ENCODE peak calls at places on chromosomes 3 and 15, in seven cellular contexts. One of them, this sample, is unnamed.

GRCh38 chr3:66353530-66353929 is 132.7 kb downstream of the SLC25A26 start:
- DNase-seq in left lung: no peak
- DNase-seq in WERI-Rb-1: no peak
- DNase-seq in astrocyte: peak
- DNase-seq in cardiac muscle cell: peak
- DNase-seq in transverse colon: no peak
- DNase-seq in H9: no peak
- DNase-seq in this sample: no peak

GRCh38 chr3:130379274-130379673 is 33.8 kb downstream of the COL6A5 start:
- DNase-seq in left lung: no peak
- DNase-seq in WERI-Rb-1: no peak
- DNase-seq in astrocyte: no peak
- DNase-seq in cardiac muscle cell: no peak
- DNase-seq in transverse colon: no peak
- DNase-seq in H9: no peak
- DNase-seq in this sample: no peak

GRCh38 chr15:78004222-78004727 is 73.2 kb downstream of the TBC1D2B start:
- DNase-seq in left lung: no peak
- DNase-seq in WERI-Rb-1: no peak
- DNase-seq in astrocyte: no peak
- DNase-seq in cardiac muscle cell: no peak
- DNase-seq in transverse colon: no peak
- DNase-seq in H9: no peak
- DNase-seq in this sample: no peak

GRCh38 chr3:193560870-193561269 is 6.2 kb upstream of the ATP13A4 start:
- DNase-seq in left lung: no peak
- DNase-seq in WERI-Rb-1: no peak
- DNase-seq in astrocyte: no peak
- DNase-seq in cardiac muscle cell: no peak
- DNase-seq in transverse colon: no peak
- DNase-seq in H9: no peak
- DNase-seq in this sample: no peak

GRCh38 chr15:71532994-71533393 is 277.4 kb upstream of the NR2E3 start:
- DNase-seq in left lung: no peak
- DNase-seq in WERI-Rb-1: peak
- DNase-seq in astrocyte: no peak
- DNase-seq in cardiac muscle cell: peak
- DNase-seq in transverse colon: no peak
- DNase-seq in H9: peak
- DNase-seq in this sample: peak

GRCh38 chr15:94375997-94376396 is 144.6 kb downstream of the MCTP2 start:
- DNase-seq in left lung: no peak
- DNase-seq in WERI-Rb-1: no peak
- DNase-seq in astrocyte: no peak
- DNase-seq in cardiac muscle cell: no peak
- DNase-seq in transverse colon: no peak
- DNase-seq in H9: no peak
- DNase-seq in this sample: no peak

GRCh38 chr15:56128081-56128480 is 115.6 kb downstream of the RFX7 start:
- DNase-seq in left lung: no peak
- DNase-seq in WERI-Rb-1: no peak
- DNase-seq in astrocyte: peak
- DNase-seq in cardiac muscle cell: no peak
- DNase-seq in transverse colon: no peak
- DNase-seq in H9: no peak
- DNase-seq in this sample: no peak

GRCh38 chr3:194675081-194675640 is 3.2 kb upstream of the LSG1 start:
- DNase-seq in left lung: no peak
- DNase-seq in WERI-Rb-1: no peak
- DNase-seq in astrocyte: peak
- DNase-seq in cardiac muscle cell: no peak
- DNase-seq in transverse colon: no peak
- DNase-seq in H9: no peak
- DNase-seq in this sample: no peak

GRCh38 chr15:52529289-52529929 is 729 bp upstream of the MYO5A start:
- DNase-seq in left lung: no peak
- DNase-seq in WERI-Rb-1: no peak
- DNase-seq in astrocyte: no peak
- DNase-seq in cardiac muscle cell: no peak
- DNase-seq in transverse colon: peak
- DNase-seq in H9: peak
- DNase-seq in this sample: no peak

GRCh38 chr3:62332771-62333381 is 40.5 kb downstream of the FEZF2 start:
- DNase-seq in left lung: no peak
- DNase-seq in WERI-Rb-1: no peak
- DNase-seq in astrocyte: no peak
- DNase-seq in cardiac muscle cell: peak
- DNase-seq in transverse colon: no peak
- DNase-seq in H9: no peak
- DNase-seq in this sample: peak

GRCh38 chr3:66017084-66017990 is 21.4 kb downstream of the MAGI1 start:
- DNase-seq in left lung: no peak
- DNase-seq in WERI-Rb-1: no peak
- DNase-seq in astrocyte: no peak
- DNase-seq in cardiac muscle cell: no peak
- DNase-seq in transverse colon: no peak
- DNase-seq in H9: no peak
- DNase-seq in this sample: no peak

GRCh38 chr15:60744826-60745225 is 265.9 kb upstream of the ICE2 start:
- DNase-seq in left lung: no peak
- DNase-seq in WERI-Rb-1: no peak
- DNase-seq in astrocyte: no peak
- DNase-seq in cardiac muscle cell: no peak
- DNase-seq in transverse colon: no peak
- DNase-seq in H9: no peak
- DNase-seq in this sample: no peak

GRCh38 chr3:195555110-195555509 is 12.0 kb upstream of the PPP1R2 start:
- DNase-seq in left lung: no peak
- DNase-seq in WERI-Rb-1: no peak
- DNase-seq in astrocyte: no peak
- DNase-seq in cardiac muscle cell: no peak
- DNase-seq in transverse colon: no peak
- DNase-seq in H9: peak
- DNase-seq in this sample: no peak

GRCh38 chr3:2334921-2335320 is 236.3 kb downstream of the CNTN4 start:
- DNase-seq in left lung: no peak
- DNase-seq in WERI-Rb-1: no peak
- DNase-seq in astrocyte: no peak
- DNase-seq in cardiac muscle cell: no peak
- DNase-seq in transverse colon: no peak
- DNase-seq in H9: no peak
- DNase-seq in this sample: no peak

GRCh38 chr15:99123706-99124451 is 19.0 kb downstream of the SYNM start:
- DNase-seq in left lung: peak
- DNase-seq in WERI-Rb-1: peak
- DNase-seq in astrocyte: peak
- DNase-seq in cardiac muscle cell: peak
- DNase-seq in transverse colon: peak
- DNase-seq in H9: peak
- DNase-seq in this sample: peak

GRCh38 chr3:107641572-107642307 is 119.0 kb downstream of the BBX start:
- DNase-seq in left lung: no peak
- DNase-seq in WERI-Rb-1: no peak
- DNase-seq in astrocyte: no peak
- DNase-seq in cardiac muscle cell: peak
- DNase-seq in transverse colon: no peak
- DNase-seq in H9: no peak
- DNase-seq in this sample: peak

GRCh38 chr3:56076746-56077145 is 391.5 kb downstream of the ERC2 start:
- DNase-seq in left lung: no peak
- DNase-seq in WERI-Rb-1: no peak
- DNase-seq in astrocyte: no peak
- DNase-seq in cardiac muscle cell: no peak
- DNase-seq in transverse colon: no peak
- DNase-seq in H9: no peak
- DNase-seq in this sample: no peak

GRCh38 chr15:48449734-48450133 is 118.5 kb downstream of the DUT start:
- DNase-seq in left lung: no peak
- DNase-seq in WERI-Rb-1: no peak
- DNase-seq in astrocyte: no peak
- DNase-seq in cardiac muscle cell: no peak
- DNase-seq in transverse colon: no peak
- DNase-seq in H9: no peak
- DNase-seq in this sample: peak

GRCh38 chr3:104992618-104993017 is 374.1 kb upstream of the ALCAM start:
- DNase-seq in left lung: no peak
- DNase-seq in WERI-Rb-1: peak
- DNase-seq in astrocyte: no peak
- DNase-seq in cardiac muscle cell: no peak
- DNase-seq in transverse colon: no peak
- DNase-seq in H9: no peak
- DNase-seq in this sample: no peak

GRCh38 chr3:129560931-129561594 is 18.1 kb downstream of the H1-8 start:
- DNase-seq in left lung: peak
- DNase-seq in WERI-Rb-1: peak
- DNase-seq in astrocyte: peak
- DNase-seq in cardiac muscle cell: peak
- DNase-seq in transverse colon: peak
- DNase-seq in H9: no peak
- DNase-seq in this sample: peak

GRCh38 chr3:111715911-111716523 is 120.9 kb upstream of the ZBED2 start:
- DNase-seq in left lung: no peak
- DNase-seq in WERI-Rb-1: peak
- DNase-seq in astrocyte: no peak
- DNase-seq in cardiac muscle cell: peak
- DNase-seq in transverse colon: peak
- DNase-seq in H9: no peak
- DNase-seq in this sample: peak
- TF ChIP-seq CTCF in left lung: peak
- TF ChIP-seq CTCF in WERI-Rb-1: peak
- TF ChIP-seq CTCF in astrocyte: peak
- TF ChIP-seq CTCF in cardiac muscle cell: peak
- TF ChIP-seq CTCF in transverse colon: peak
- TF ChIP-seq CTCF in H9: peak
- TF ChIP-seq CTCF in this sample: peak

GRCh38 chr3:101998256-101998926 is 149.1 kb downstream of the NFKBIZ start:
- DNase-seq in left lung: no peak
- DNase-seq in WERI-Rb-1: no peak
- DNase-seq in astrocyte: no peak
- DNase-seq in cardiac muscle cell: peak
- DNase-seq in transverse colon: no peak
- DNase-seq in H9: no peak
- DNase-seq in this sample: peak
- TF ChIP-seq CTCF in left lung: no peak
- TF ChIP-seq CTCF in WERI-Rb-1: no peak
- TF ChIP-seq CTCF in astrocyte: no peak
- TF ChIP-seq CTCF in cardiac muscle cell: no peak
- TF ChIP-seq CTCF in transverse colon: no peak
- TF ChIP-seq CTCF in H9: no peak
- TF ChIP-seq CTCF in this sample: no peak

GRCh38 chr3:76367281-76367680 is 581.9 kb upstream of the ZNF717 start:
- DNase-seq in left lung: no peak
- DNase-seq in WERI-Rb-1: no peak
- DNase-seq in astrocyte: peak
- DNase-seq in cardiac muscle cell: no peak
- DNase-seq in transverse colon: no peak
- DNase-seq in H9: no peak
- DNase-seq in this sample: no peak

GRCh38 chr3:76365284-76365683 is 579.9 kb upstream of the ZNF717 start:
- DNase-seq in left lung: no peak
- DNase-seq in WERI-Rb-1: no peak
- DNase-seq in astrocyte: no peak
- DNase-seq in cardiac muscle cell: no peak
- DNase-seq in transverse colon: no peak
- DNase-seq in H9: no peak
- DNase-seq in this sample: no peak

GRCh38 chr3:76370749-76371148 is 585.4 kb upstream of the ZNF717 start:
- DNase-seq in left lung: no peak
- DNase-seq in WERI-Rb-1: no peak
- DNase-seq in astrocyte: no peak
- DNase-seq in cardiac muscle cell: no peak
- DNase-seq in transverse colon: no peak
- DNase-seq in H9: no peak
- DNase-seq in this sample: no peak

GRCh38 chr3:76372497-76372896 is 587.1 kb upstream of the ZNF717 start:
- DNase-seq in left lung: no peak
- DNase-seq in WERI-Rb-1: no peak
- DNase-seq in astrocyte: no peak
- DNase-seq in cardiac muscle cell: no peak
- DNase-seq in transverse colon: no peak
- DNase-seq in H9: no peak
- DNase-seq in this sample: no peak

GRCh38 chr3:76369170-76369569 is 583.8 kb upstream of the ZNF717 start:
- DNase-seq in left lung: no peak
- DNase-seq in WERI-Rb-1: no peak
- DNase-seq in astrocyte: peak
- DNase-seq in cardiac muscle cell: no peak
- DNase-seq in transverse colon: no peak
- DNase-seq in H9: no peak
- DNase-seq in this sample: no peak
- TF ChIP-seq CTCF in left lung: no peak
- TF ChIP-seq CTCF in WERI-Rb-1: peak
- TF ChIP-seq CTCF in astrocyte: peak
- TF ChIP-seq CTCF in cardiac muscle cell: no peak
- TF ChIP-seq CTCF in transverse colon: no peak
- TF ChIP-seq CTCF in H9: peak
- TF ChIP-seq CTCF in this sample: no peak

GRCh38 chr3:46271910-46272309 is 29.6 kb downstream of the CCR3 start:
- DNase-seq in left lung: no peak
- DNase-seq in WERI-Rb-1: no peak
- DNase-seq in astrocyte: no peak
- DNase-seq in cardiac muscle cell: no peak
- DNase-seq in transverse colon: no peak
- DNase-seq in H9: no peak
- DNase-seq in this sample: no peak

GRCh38 chr3:46280105-46280797 is 38.0 kb downstream of the CCR3 start:
- DNase-seq in left lung: no peak
- DNase-seq in WERI-Rb-1: no peak
- DNase-seq in astrocyte: peak
- DNase-seq in cardiac muscle cell: peak
- DNase-seq in transverse colon: no peak
- DNase-seq in H9: no peak
- DNase-seq in this sample: peak

GRCh38 chr3:46278816-46279672 is 36.8 kb downstream of the CCR3 start:
- DNase-seq in left lung: no peak
- DNase-seq in WERI-Rb-1: no peak
- DNase-seq in astrocyte: no peak
- DNase-seq in cardiac muscle cell: no peak
- DNase-seq in transverse colon: no peak
- DNase-seq in H9: no peak
- DNase-seq in this sample: no peak

GRCh38 chr3:46277476-46277875 is 35.2 kb downstream of the CCR3 start:
- DNase-seq in left lung: no peak
- DNase-seq in WERI-Rb-1: no peak
- DNase-seq in astrocyte: no peak
- DNase-seq in cardiac muscle cell: no peak
- DNase-seq in transverse colon: no peak
- DNase-seq in H9: no peak
- DNase-seq in this sample: no peak

DNA sequence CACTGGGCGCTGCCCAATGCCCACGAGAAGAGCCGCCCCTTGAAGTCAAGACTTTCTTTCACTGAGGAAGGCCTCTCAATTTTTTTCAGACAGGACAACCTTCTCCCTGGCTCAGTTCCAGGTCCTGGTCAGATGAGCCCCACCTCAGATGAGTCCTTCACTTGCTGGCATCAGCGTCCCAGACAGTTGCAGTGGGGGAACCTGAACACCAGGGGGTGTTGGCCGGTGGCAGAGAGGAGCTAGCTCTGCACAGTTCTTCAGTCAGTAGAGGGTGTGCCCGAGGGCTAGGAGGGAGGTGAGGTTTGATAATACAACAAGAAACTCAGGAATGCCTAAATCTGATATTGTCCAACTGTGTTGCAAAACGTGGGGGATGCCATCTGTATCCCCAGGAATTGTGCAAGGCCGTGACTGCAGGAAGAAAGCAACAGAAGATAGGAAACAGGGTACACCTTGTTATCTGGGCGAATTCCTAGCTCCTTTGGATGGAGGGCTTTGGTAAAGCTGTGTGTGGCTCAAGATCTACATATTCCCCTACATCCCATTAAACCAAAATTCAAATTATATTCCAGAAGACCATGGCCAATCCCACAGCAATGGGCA is 34.3 kb downstream of the CCR3 start:
- DNase-seq in left lung: peak
- DNase-seq in WERI-Rb-1: peak
- DNase-seq in astrocyte: no peak
- DNase-seq in cardiac muscle cell: peak
- DNase-seq in transverse colon: peak
- DNase-seq in H9: peak
- DNase-seq in this sample: peak
- TF ChIP-seq CTCF in left lung: peak
- TF ChIP-seq CTCF in WERI-Rb-1: peak
- TF ChIP-seq CTCF in astrocyte: peak
- TF ChIP-seq CTCF in cardiac muscle cell: peak
- TF ChIP-seq CTCF in transverse colon: peak
- TF ChIP-seq CTCF in H9: peak
- TF ChIP-seq CTCF in this sample: peak